ENCODE peak calls at places on chromosomes 16 and 17, in nine cellular contexts. O is IMR-90, K is ovary, S is testis, I is transverse colon, P is esophagus squamous epithelium, X is stomach, C is uterus, V is Peyer's patch. E is an unnamed sample. For H3K4me1, the result is how much of the 10 kb centered on the place peaks cover.

GRCh38 chr16:3651461-3652372 is 2.8 kb upstream of the DNASE1 start:
- DNase-seq in O (no peak), K (no peak), S (no peak), I (no peak), P (no peak), X (peak), C (no peak), V (no peak), E (peak)

GRCh38 chr17:3916013-3916696 is at the start of gene P2RX1:
- DNase-seq in O (no peak), K (peak), S (peak), I (peak), P (no peak), X (peak), C (no peak), V (no peak), E (no peak)

GRCh38 chr17:76276069-76276431 is 10.9 kb downstream of the UBALD2 start:
- DNase-seq in O (no peak), K (no peak), S (no peak), I (no peak), P (no peak), X (no peak), C (no peak), V (no peak), E (no peak)

GRCh38 chr17:1882836-1883235 is 53.0 kb downstream of the RPA1 start:
- DNase-seq in O (peak), K (no peak), S (peak), I (no peak), P (no peak), X (no peak), C (no peak), V (no peak), E (no peak)

GRCh38 chr17:77894126-77894956 is 64.2 kb upstream of the TNRC6C start:
- DNase-seq in O (no peak), K (no peak), S (no peak), I (peak), P (no peak), X (no peak), C (no peak), V (peak), E (peak)

GRCh38 chr17:29585080-29585751 is 4.2 kb downstream of the GIT1 start:
- DNase-seq in O (no peak), K (no peak), S (no peak), I (no peak), P (no peak), X (no peak), C (peak), V (no peak), E (no peak)

GRCh38 chr16:84568066-84568465 is 49.8 kb downstream of the COTL1 start:
- DNase-seq in O (no peak), K (no peak), S (no peak), I (peak), P (no peak), X (peak), C (no peak), V (no peak), E (no peak)

GRCh38 chr16:11152677-11153321 is 103.2 kb downstream of the SOCS1 start:
- DNase-seq in O (no peak), K (no peak), S (no peak), I (no peak), P (no peak), X (no peak), C (no peak), V (peak), E (no peak)

GRCh38 chr17:36731091-36731490 is 129.7 kb downstream of the MRM1 start:
- DNase-seq in O (no peak), K (no peak), S (no peak), I (peak), P (no peak), X (no peak), C (no peak), V (no peak), E (no peak)

GRCh38 chr17:57577751-57578607 is 167.1 kb downstream of the CCDC182 start:
- DNase-seq in O (peak), K (peak), S (peak), I (no peak), P (no peak), X (no peak), C (peak), V (no peak), E (peak)

GRCh38 chr17:13222931-13223330 is 205.1 kb upstream of the ELAC2 start:
- DNase-seq in O (no peak), K (no peak), S (no peak), I (no peak), P (no peak), X (no peak), C (no peak), V (no peak), E (no peak)

GRCh38 chr17:78381601-78382168 is 3.2 kb downstream of the PGS1 start:
- DNase-seq in O (no peak), K (no peak), S (no peak), I (no peak), P (no peak), X (no peak), C (no peak), V (no peak), E (no peak)

GRCh38 chr16:35174006-35174405 is 1714.6 kb downstream of the TP53TG3F start:
- DNase-seq in O (no peak), K (no peak), S (no peak), I (no peak), P (no peak), X (no peak), C (no peak), V (peak), E (no peak)

GRCh38 chr17:50831430-50832064 is 3.8 kb upstream of the WFIKKN2 start:
- DNase-seq in O (no peak), K (peak), S (no peak), I (no peak), P (no peak), X (peak), C (no peak), V (no peak), E (peak)

GRCh38 chr17:79854080-79854861 is 15.0 kb upstream of the CBX4 start:
- DNase-seq in O (no peak), K (no peak), S (no peak), I (no peak), P (no peak), X (no peak), C (no peak), V (no peak), E (no peak)

GRCh38 chr17:51230306-51230705 is 29.5 kb downstream of the MBTD1 start:
- DNase-seq in O (peak), K (no peak), S (no peak), I (no peak), P (no peak), X (no peak), C (no peak), V (no peak), E (no peak)

GRCh38 chr17:1730345-1731193 is 6.1 kb downstream of the WDR81 start:
- DNase-seq in O (peak), K (peak), S (peak), I (peak), P (no peak), X (peak), C (peak), V (peak), E (peak)

GRCh38 chr17:44210342-44211192 is 8.9 kb downstream of the UBTF start:
- DNase-seq in O (peak), K (peak), S (peak), I (peak), P (peak), X (peak), C (peak), V (peak), E (peak)

GRCh38 chr17:17350491-17351355 is 47.5 kb downstream of the NT5M start:
- DNase-seq in O (peak), K (no peak), S (no peak), I (no peak), P (no peak), X (peak), C (no peak), V (no peak), E (no peak)

GRCh38 chr17:56009795-56010715 is 143.2 kb upstream of the ANKFN1 start:
- DNase-seq in O (peak), K (no peak), S (no peak), I (no peak), P (no peak), X (no peak), C (no peak), V (no peak), E (no peak)

GRCh38 chr17:74758846-74759163 is 10.4 kb downstream of the NHERF1 start:
- DNase-seq in O (peak), K (no peak), S (no peak), I (peak), P (no peak), X (no peak), C (no peak), V (peak), E (no peak)

GRCh38 chr16:58236231-58236690 is 38.4 kb upstream of the CSNK2A2 start:
- DNase-seq in O (peak), K (peak), S (peak), I (peak), P (no peak), X (peak), C (peak), V (peak), E (peak)

GRCh38 chr17:33954597-33954996 is 300.5 kb upstream of the CCL2 start:
- DNase-seq in O (no peak), K (no peak), S (no peak), I (no peak), P (no peak), X (no peak), C (no peak), V (no peak), E (no peak)

GRCh38 chr16:89266521-89267134 is 49.1 kb downstream of the ZNF778 start:
- DNase-seq in O (no peak), K (no peak), S (no peak), I (no peak), P (no peak), X (no peak), C (no peak), V (peak), E (no peak)

GRCh38 chr17:61425682-61426481 is 26.2 kb downstream of the TBX2 start:
- DNase-seq in O (no peak), K (no peak), S (no peak), I (no peak), P (no peak), X (no peak), C (no peak), V (no peak), E (no peak)

GRCh38 chr17:45096141-45096540 is 35.0 kb downstream of the NMT1 start:
- DNase-seq in O (peak), K (no peak), S (no peak), I (no peak), P (no peak), X (no peak), C (no peak), V (no peak), E (no peak)

GRCh38 chr17:39573447-39574298 is 34.0 kb downstream of the NEUROD2 start:
- DNase-seq in O (peak), K (peak), S (peak), I (peak), P (no peak), X (peak), C (peak), V (peak), E (peak)

GRCh38 chr16:3859875-3860274 is 20.6 kb downstream of the CREBBP start:
- DNase-seq in O (no peak), K (no peak), S (no peak), I (no peak), P (no peak), X (no peak), C (no peak), V (no peak), E (no peak)

GRCh38 chr16:84453061-84453752 is 51.3 kb downstream of the MEAK7 start:
- DNase-seq in O (no peak), K (no peak), S (no peak), I (no peak), P (no peak), X (no peak), C (no peak), V (peak), E (peak)

GRCh38 chr17:60941028-60941427 is 263.4 kb downstream of the BCAS3 start:
- DNase-seq in O (peak), K (peak), S (peak), I (peak), P (no peak), X (peak), C (peak), V (peak), E (no peak)

GRCh38 chr16:4370570-4371480 is 823 bp upstream of the VASN start:
- DNase-seq in O (peak), K (peak), S (peak), I (peak), P (no peak), X (no peak), C (peak), V (no peak), E (peak)

GRCh38 chr16:11149011-11149616 is 106.9 kb downstream of the SOCS1 start:
- DNase-seq in O (peak), K (no peak), S (no peak), I (no peak), P (no peak), X (no peak), C (no peak), V (peak), E (no peak)

GRCh38 chr16:23509763-23510153 is 536 bp downstream of the GGA2 start:
- DNase-seq in O (peak), K (no peak), S (peak), I (no peak), P (no peak), X (no peak), C (peak), V (peak), E (no peak)

GRCh38 chr17:50661795-50662391 is 27.2 kb downstream of the ABCC3 start:
- DNase-seq in O (peak), K (no peak), S (peak), I (peak), P (no peak), X (peak), C (peak), V (peak), E (peak)

GRCh38 chr16:546909-547770 is 13.1 kb upstream of the PRR35 start:
- DNase-seq in O (peak), K (peak), S (peak), I (peak), P (no peak), X (peak), C (peak), V (peak), E (peak)

GRCh38 chr17:78739331-78739853 is 42.7 kb downstream of the CYTH1 start:
- DNase-seq in O (no peak), K (no peak), S (no peak), I (no peak), P (no peak), X (no peak), C (no peak), V (no peak), E (no peak)

GRCh38 chr16:83813818-83814653 is 6.3 kb downstream of the HSBP1 start:
- DNase-seq in O (peak), K (peak), S (no peak), I (peak), P (no peak), X (no peak), C (peak), V (no peak), E (no peak)

GRCh38 chr16:75256871-75257343 is 5.5 kb upstream of the BCAR1 start:
- DNase-seq in O (peak), K (peak), S (no peak), I (peak), P (no peak), X (peak), C (peak), V (peak), E (peak)

GRCh38 chr16:48347980-48348379 is 37.2 kb downstream of the SIAH1 start:
- DNase-seq in O (no peak), K (no peak), S (no peak), I (no peak), P (no peak), X (no peak), C (no peak), V (no peak), E (no peak)

DNA sequence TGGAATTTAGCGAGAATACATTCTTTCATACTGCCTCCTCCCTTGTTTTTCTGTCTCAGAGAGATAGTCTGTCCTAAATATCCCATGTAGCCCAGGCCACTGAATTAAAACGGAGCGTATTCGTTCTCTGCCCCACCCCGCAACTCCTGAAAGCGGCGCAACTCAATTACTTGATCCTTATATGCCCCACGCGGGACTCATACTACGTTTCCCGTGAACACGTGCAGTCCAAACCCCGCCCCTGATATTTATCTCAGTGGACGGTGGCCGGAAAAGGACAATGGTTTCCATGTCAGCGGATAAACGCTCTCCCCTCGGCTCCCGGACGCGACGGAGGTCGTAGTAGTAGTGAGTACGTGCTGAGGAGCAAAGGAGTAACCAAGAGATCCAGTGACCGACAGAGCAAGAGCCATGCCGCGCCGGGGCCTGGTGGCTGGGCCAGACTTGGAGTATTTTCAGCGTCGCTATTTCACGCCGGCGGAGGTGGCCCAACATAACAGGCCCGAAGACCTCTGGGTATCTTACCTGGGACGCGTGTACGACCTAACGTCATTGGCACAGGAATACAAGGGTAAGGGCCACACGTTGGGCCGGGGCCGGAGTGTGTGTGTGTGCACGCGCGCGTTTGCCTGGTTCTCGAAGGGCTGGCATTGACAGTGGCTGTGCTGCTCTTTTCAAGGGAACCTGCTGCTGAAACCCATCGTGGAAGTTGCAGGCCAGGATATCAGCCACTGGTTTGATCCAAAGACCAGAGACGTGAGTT is at the start of gene CYB5D1:
- DNase-seq in O (peak), K (peak), S (peak), I (peak), P (peak), X (peak), C (peak), V (peak), E (peak)
- H3K4me1 ChIP-seq in O (under half), K (under half), S (under half), I (under half), P (half or more), X (half or more), C (under half), V (under half), E (under half)

GRCh38 chr17:67046398-67046797 is 2.0 kb downstream of the CACNG1 start:
- DNase-seq in O (no peak), K (no peak), S (no peak), I (peak), P (no peak), X (no peak), C (no peak), V (peak), E (no peak)
- TF ChIP-seq POLR2A in O (no peak), K (no peak), S (no peak), I (no peak), P (no peak), X (no peak), C (no peak), V (no peak), E (no peak)

GRCh38 chr17:7577327-7578199 is 1.9 kb upstream of the CD68 start:
- DNase-seq in O (no peak), K (no peak), S (no peak), I (no peak), P (no peak), X (no peak), C (no peak), V (no peak), E (no peak)

GRCh38 chr17:7576432-7576937 is 3.0 kb upstream of the CD68 start:
- DNase-seq in O (no peak), K (no peak), S (no peak), I (no peak), P (no peak), X (no peak), C (no peak), V (no peak), E (no peak)

GRCh38 chr17:7574176-7574953 is 5.1 kb upstream of the CD68 start:
- DNase-seq in O (peak), K (no peak), S (no peak), I (no peak), P (no peak), X (no peak), C (no peak), V (no peak), E (no peak)

GRCh38 chr17:7575481-7575883 is 4.0 kb upstream of the CD68 start:
- DNase-seq in O (no peak), K (no peak), S (no peak), I (no peak), P (no peak), X (no peak), C (no peak), V (no peak), E (no peak)

GRCh38 chr17:7575959-7576358 is 3.5 kb upstream of the CD68 start:
- DNase-seq in O (no peak), K (no peak), S (no peak), I (no peak), P (no peak), X (no peak), C (no peak), V (no peak), E (no peak)
- H3K4me1 ChIP-seq in O (under half), K (under half), S (under half), I (under half), P (half or more), X (half or more), C (under half), V (half or more), E (half or more)

DNA sequence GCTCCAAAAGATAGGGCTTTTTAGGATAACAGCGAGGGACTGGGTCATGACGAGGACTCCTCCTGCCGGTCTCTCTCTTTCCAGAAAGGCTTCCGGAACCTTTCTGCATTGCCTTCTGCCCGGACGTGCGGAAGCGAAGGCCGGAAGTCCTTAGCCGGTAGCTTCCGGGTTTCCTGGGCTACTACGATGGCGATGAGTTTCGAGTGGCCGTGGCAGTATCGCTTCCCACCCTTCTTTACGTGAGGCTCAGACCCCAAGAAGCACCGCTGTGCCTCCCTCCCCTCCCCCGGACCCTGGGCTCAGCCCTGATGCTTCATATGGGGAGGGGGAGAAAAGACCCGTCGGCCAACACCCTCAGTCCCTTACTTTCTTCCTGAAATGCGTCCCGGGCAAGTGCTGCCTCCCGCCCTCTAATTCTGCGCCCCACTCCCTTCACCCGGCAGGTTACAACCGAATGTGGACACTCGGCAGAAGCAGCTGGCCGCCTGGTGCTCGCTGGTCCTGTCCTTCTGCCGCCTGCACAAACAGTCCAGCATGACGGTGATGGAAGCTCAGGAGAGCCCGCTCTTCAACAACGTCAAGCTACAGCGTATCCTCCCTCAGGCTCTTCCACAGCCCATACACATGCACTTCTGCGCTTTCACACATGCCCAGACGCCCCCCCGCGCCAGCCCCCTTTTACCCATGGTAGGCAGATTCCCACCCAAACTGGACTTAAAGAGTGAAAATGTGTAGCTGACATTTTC is at the start of gene VPS25:
- DNase-seq in O (peak), K (peak), S (peak), I (peak), P (no peak), X (peak), C (peak), V (peak), E (peak)
- TF ChIP-seq POLR2A in O (peak), K (peak), S (no peak), I (peak), P (peak), X (peak), C (peak), V (peak), E (peak)

DNA sequence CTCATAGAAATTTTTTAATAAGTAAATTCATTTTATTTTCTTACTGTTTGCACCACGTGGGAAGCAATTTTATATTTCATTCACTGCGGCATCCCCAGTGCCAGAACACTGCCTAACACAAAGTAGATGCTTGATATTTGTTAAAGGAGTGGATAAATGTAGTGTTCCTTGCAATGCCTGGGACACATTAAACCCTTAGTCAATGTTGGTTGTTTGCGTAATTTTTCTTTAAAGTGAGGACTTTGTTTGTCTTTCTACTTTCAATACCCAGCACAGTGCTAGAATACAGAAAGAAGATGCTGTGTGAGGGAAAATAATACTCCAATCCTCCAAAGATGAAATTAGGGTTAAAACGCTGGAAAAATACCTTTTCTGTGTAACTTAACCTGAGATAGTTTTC is 299.3 kb downstream of the MAP2K6 start:
- DNase-seq in O (no peak), K (no peak), S (no peak), I (no peak), P (no peak), X (no peak), C (no peak), V (no peak), E (no peak)
- H3K4me1 ChIP-seq in O (under half), K (under half), S (under half), I (under half), P (under half), X (under half), C (under half), V (under half), E (under half)